ENCODE peak calls at places on chromosomes 11 and 22, in six cellular contexts. H is HCT116, D is brain microvascular endothelial cell, P is IMR-90, O is tibial nerve, Y is Karpas-422. L is an unnamed sample.

GRCh38 chr22:26429458-26430238 is 588 bp downstream of the ASPHD2 start:
- DNase-seq in P (no peak), D (no peak), O (no peak), Y (peak; percentile 70), H (no peak), L (no peak)

GRCh38 chr22:46710842-46711241 is 27.2 kb downstream of the CERK start:
- DNase-seq in D (no peak), O (no peak), P (no peak), Y (no peak), H (no peak), L (no peak)

GRCh38 chr11:15793032-15793996 is 563.0 kb downstream of the SOX6 start:
- DNase-seq in D (peak; percentile 65), O (no peak), Y (no peak), P (peak; percentile 94), H (no peak), L (no peak)

GRCh38 chr22:29726104-29726503 is 6.3 kb downstream of the CABP7 start:
- DNase-seq in P (no peak), O (no peak), H (no peak), D (no peak), Y (no peak), L (no peak)

GRCh38 chr22:30262917-30263741 is 3.5 kb downstream of the OSM start:
- DNase-seq in P (peak; percentile 61), O (peak; percentile 83), D (no peak), H (no peak), Y (peak; percentile 92), L (peak; percentile 36)

GRCh38 chr11:133801356-133801755 is 44.0 kb downstream of the SPATA19 start:
- DNase-seq in Y (no peak), D (no peak), O (no peak), P (no peak), H (no peak), L (no peak)

GRCh38 chr22:47299879-47300697 is 537.6 kb downstream of the TBC1D22A start:
- DNase-seq in P (no peak), Y (no peak), O (no peak), D (no peak), H (no peak), L (no peak)

GRCh38 chr22:38259370-38259769 is 13.4 kb downstream of the TMEM184B start:
- DNase-seq in D (no peak), H (no peak), P (no peak), O (no peak), Y (no peak), L (no peak)

GRCh38 chr11:88405853-88406252 is 68.3 kb upstream of the CTSC start:
- DNase-seq in Y (no peak), O (no peak), H (no peak), P (no peak), D (no peak), L (no peak)

GRCh38 chr22:39234867-39235687 is 9.7 kb downstream of the PDGFB start:
- DNase-seq in P (no peak), O (no peak), H (no peak), Y (no peak), D (no peak), L (no peak)

GRCh38 chr11:65946655-65947054 is 1.4 kb downstream of the TSGA10IP start:
- DNase-seq in O (no peak), H (no peak), D (no peak), P (no peak), Y (no peak), L (no peak)

GRCh38 chr22:46545041-46545796 is 7.8 kb upstream of the CELSR1 start:
- DNase-seq in H (no peak), D (no peak), P (peak; percentile 18), O (no peak), Y (no peak), L (no peak)

GRCh38 chr11:9160166-9160565 is 68.8 kb upstream of the SCUBE2 start:
- DNase-seq in P (peak; percentile 62), H (no peak), Y (no peak), D (no peak), O (no peak), L (no peak)

GRCh38 chr11:64641596-64642417 is 50.8 kb downstream of the SLC22A12 start:
- DNase-seq in H (no peak), Y (no peak), D (no peak), P (no peak), O (no peak), L (no peak)

GRCh38 chr11:94128171-94128745 is 383 bp upstream of the PANX1 start:
- DNase-seq in Y (peak; percentile 85), D (no peak), P (no peak), O (peak; percentile 42), H (no peak), L (no peak)

GRCh38 chr11:80146231-80146630 is 705.4 kb upstream of the TENM4 start:
- DNase-seq in Y (no peak), P (no peak), H (no peak), O (no peak), D (no peak), L (no peak)

GRCh38 chr11:57299150-57299737 is 25.5 kb downstream of the TNKS1BP1 start:
- DNase-seq in Y (no peak), H (no peak), D (no peak), O (no peak), P (no peak), L (no peak)

GRCh38 chr11:124812876-124813275 is 12.7 kb upstream of the MSANTD2 start:
- DNase-seq in H (no peak), O (no peak), P (no peak), D (no peak), Y (no peak), L (no peak)

GRCh38 chr11:69359735-69360470 is 65.9 kb downstream of the MYEOV start:
- DNase-seq in D (peak; percentile 29), P (peak; percentile 55), Y (no peak), O (no peak), H (no peak), L (no peak)

GRCh38 chr11:115887316-115887715 is 383.1 kb upstream of the CADM1 start:
- DNase-seq in Y (no peak), H (no peak), O (no peak), P (no peak), D (no peak), L (no peak)

DNA sequence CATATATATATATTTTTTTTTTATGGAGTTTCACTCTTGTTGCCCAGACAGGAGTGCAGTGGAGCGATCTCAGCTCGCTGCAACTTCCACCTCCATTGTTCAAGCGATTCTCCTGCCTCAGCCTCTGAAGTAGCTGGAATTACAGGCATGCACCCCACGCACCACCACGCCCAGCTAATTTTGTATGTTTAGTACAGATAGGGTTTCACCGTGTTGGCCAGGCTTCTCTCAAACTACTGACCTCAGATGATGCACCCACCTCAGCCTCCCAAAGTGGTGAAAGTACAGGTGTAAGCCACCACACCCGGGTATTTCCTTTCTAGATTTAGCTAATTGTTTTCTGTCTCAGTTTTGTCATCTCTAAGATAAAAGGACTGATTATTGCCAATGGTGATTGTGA is 821.1 kb downstream of the CNTN5 start:
- DNase-seq in D (no peak), H (no peak), Y (no peak), O (no peak), P (no peak), L (no peak)
- H3K27ac ChIP-seq in D (no peak overlapping the region), H (no peak overlapping the region), Y (no peak overlapping the region), O (no peak overlapping the region), P (no peak overlapping the region), L (no peak overlapping the region)

DNA sequence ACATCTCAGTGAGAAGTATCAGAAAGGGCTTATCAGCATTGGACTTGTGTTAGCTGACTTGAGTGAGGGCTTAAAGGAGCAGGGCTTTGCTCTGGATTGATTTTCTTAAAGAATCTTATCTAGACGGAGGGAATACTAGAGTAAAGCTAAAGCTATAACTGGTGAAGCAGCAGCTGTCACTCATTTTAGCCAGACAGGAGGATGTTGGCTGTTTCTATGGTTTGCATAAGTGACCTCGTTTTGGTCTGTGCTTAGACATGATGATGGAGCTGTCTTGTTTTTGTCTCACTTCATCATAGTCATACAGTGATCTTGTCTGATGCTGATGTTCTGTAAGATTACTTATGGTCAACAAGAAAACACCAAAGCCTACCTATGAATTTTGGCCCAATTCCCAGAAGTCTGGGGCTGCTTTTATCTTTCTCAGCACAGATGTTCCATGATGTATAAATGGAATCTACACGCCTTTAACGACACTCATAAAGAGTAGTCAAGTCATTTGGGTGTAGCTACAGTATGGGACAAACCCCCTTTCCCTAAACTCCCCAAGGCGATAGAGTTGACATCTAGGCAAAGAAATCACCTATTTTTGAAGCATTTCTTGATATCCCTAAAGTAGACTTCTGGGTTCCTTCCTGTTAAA is 77.5 kb upstream of the UCP3 start:
- DNase-seq in D (no peak), O (no peak), H (no peak), P (no peak), Y (no peak), L (no peak)
- H3K27ac ChIP-seq in D (no peak overlapping the region), O (no peak overlapping the region), H (no peak overlapping the region), P (no peak overlapping the region), Y (peak overlapping the region; percentile 7), L (no peak overlapping the region)

DNA sequence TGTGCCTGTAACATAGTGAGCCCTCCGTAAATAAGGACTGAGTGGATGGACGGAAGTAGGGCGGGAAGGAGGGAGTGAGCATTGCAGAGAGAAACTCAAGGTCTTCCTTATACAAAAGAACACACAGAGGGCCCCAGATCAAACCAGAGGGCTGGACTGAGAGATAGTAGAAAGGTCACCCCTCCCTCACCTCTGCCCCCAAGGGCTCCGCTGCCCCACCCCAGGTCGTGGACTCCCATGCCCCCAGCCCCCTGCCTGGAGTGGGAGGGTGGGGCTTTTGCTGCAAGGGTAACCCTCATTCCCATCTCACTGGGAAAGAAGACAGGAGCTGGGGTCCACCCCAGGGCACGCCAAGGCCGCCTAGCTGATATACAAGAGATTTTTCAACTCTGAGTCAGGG is 157.0 kb downstream of the MN1 start:
- DNase-seq in O (no peak), D (no peak), Y (no peak), H (no peak), P (no peak), L (no peak)
- H3K27ac ChIP-seq in O (no peak overlapping the region), D (no peak overlapping the region), Y (no peak overlapping the region), H (no peak overlapping the region), P (no peak overlapping the region), L (no peak overlapping the region)

DNA sequence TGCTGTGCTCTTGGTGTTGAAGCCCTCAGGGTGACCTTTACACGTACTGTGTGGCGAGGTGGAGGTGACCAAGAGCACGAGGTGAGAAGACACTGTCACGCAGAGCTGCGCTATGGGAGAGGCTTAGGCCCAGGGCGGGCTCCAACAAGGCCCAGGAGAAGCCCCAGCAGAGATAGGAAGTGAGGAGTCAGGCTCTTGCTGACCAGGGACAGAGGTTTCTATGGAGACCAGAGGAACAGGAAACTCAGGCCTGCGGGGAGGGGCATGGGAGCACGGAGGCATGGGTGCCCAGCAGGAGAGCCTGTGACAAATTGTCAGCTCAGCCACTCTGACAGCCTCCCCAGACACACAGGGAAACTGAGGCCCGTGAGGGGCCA is 15.8 kb downstream of the DGKZ start:
- DNase-seq in P (peak; percentile 67), D (peak; percentile 83), H (no peak), O (peak; percentile 41), Y (no peak), L (peak; percentile 50)
- H3K27ac ChIP-seq in P (peak overlapping the region; percentile 41), D (peak overlapping the region; percentile 69), H (peak overlapping the region; percentile 47), O (peak overlapping the region; percentile 6), Y (peak overlapping the region; percentile 95), L (peak overlapping the region; percentile 97)

L was measured in substantia nigra.